ENCODE peak calls at places on chromosomes 13 and 19, in seven cellular contexts. E, V, O, F, A, K and W are unnamed samples.

GRCh38 chr19:1648926-1649541 is 3.4 kb downstream of the TCF3 start:
- DNase-seq in A (no peak), V (no peak), O (no peak), F (no peak), K (no peak), E (no peak), W (no peak)

GRCh38 chr13:111511805-111512504 is 191.5 kb downstream of the TEX29 start:
- DNase-seq in V (no peak), O (no peak), E (no peak), A (no peak), F (no peak), K (no peak), W (no peak)

GRCh38 chr13:43284162-43284561 is 260.8 kb downstream of the DNAJC15 start:
- DNase-seq in E (peak), F (no peak), O (no peak), A (no peak), V (no peak), K (no peak), W (no peak)

GRCh38 chr13:98939552-98940306 is 38.1 kb downstream of the DOCK9 start:
- DNase-seq in F (no peak), O (no peak), A (no peak), V (no peak), K (no peak), E (peak), W (no peak)

GRCh38 chr13:105333416-105333815 is 1202.0 kb downstream of the EFNB2 start:
- DNase-seq in A (no peak), E (no peak), O (no peak), F (no peak), V (no peak), K (no peak), W (no peak)

GRCh38 chr13:52411629-52412028 is 5.7 kb upstream of the THSD1 start:
- DNase-seq in K (no peak), E (no peak), V (no peak), O (no peak), A (no peak), F (no peak), W (no peak)

GRCh38 chr13:75264611-75265010 is 217.4 kb downstream of the TBC1D4 start:
- DNase-seq in O (no peak), E (no peak), A (no peak), K (no peak), F (no peak), V (no peak), W (no peak)

GRCh38 chr13:33261426-33262068 is 24.0 kb downstream of the STARD13 start:
- DNase-seq in E (no peak), A (no peak), F (no peak), O (no peak), K (no peak), V (no peak), W (no peak)

GRCh38 chr19:21566073-21566472 is 60.7 kb downstream of the ZNF429 start:
- DNase-seq in A (no peak), K (no peak), F (no peak), O (no peak), V (no peak), E (no peak), W (no peak)

GRCh38 chr19:47631681-47632446 is 22.9 kb downstream of the BICRA start:
- DNase-seq in F (no peak), V (no peak), E (peak), O (no peak), A (no peak), K (no peak), W (no peak)

GRCh38 chr13:97302611-97303010 is 80.5 kb downstream of the MBNL2 start:
- DNase-seq in A (no peak), F (no peak), E (no peak), K (no peak), V (no peak), O (no peak), W (no peak)

GRCh38 chr13:97853550-97853949 is 99.9 kb upstream of the IPO5 start:
- DNase-seq in O (no peak), A (no peak), K (no peak), V (no peak), E (no peak), F (no peak), W (no peak)

GRCh38 chr13:35474551-35474950 is 1.9 kb downstream of the MAB21L1 start:
- DNase-seq in K (no peak), A (peak), E (no peak), V (no peak), O (peak), F (no peak), W (no peak)

GRCh38 chr13:26323764-26324163 is 69.8 kb downstream of the CDK8 start:
- DNase-seq in K (no peak), V (no peak), F (no peak), E (no peak), A (no peak), O (no peak), W (no peak)

GRCh38 chr19:48873476-48874308 is 1.5 kb downstream of the PPP1R15A start:
- DNase-seq in O (peak), V (no peak), F (no peak), E (peak), K (no peak), A (no peak), W (no peak)

GRCh38 chr19:49165111-49165750 is 7.6 kb downstream of the TRPM4 start:
- DNase-seq in E (no peak), A (no peak), K (no peak), O (no peak), V (peak), F (no peak), W (peak)

GRCh38 chr19:45098521-45099464 is 5.8 kb downstream of the PPP1R37 start:
- DNase-seq in A (no peak), F (no peak), O (no peak), V (peak), K (no peak), E (peak), W (no peak)

GRCh38 chr19:43470288-43470687 is 4.9 kb upstream of the LYPD3 start:
- DNase-seq in K (peak), V (no peak), E (peak), A (no peak), F (no peak), O (no peak), W (no peak)

GRCh38 chr13:78660130-78660857 is 1.3 kb upstream of the OBI1 start:
- DNase-seq in A (peak), K (no peak), E (peak), O (peak), V (no peak), F (peak), W (no peak)

GRCh38 chr13:25971499-25972145 is 80.2 kb downstream of the SHISA2 start:
- DNase-seq in E (no peak), O (no peak), V (no peak), A (no peak), F (no peak), K (no peak), W (no peak)

GRCh38 chr13:111629933-111630332 is 309.5 kb downstream of the TEX29 start:
- DNase-seq in E (no peak), F (no peak), K (no peak), O (no peak), A (no peak), V (no peak), W (no peak)

GRCh38 chr19:6717441-6717971 is 2.9 kb downstream of the C3 start:
- DNase-seq in E (no peak), A (no peak), V (no peak), O (no peak), K (no peak), F (no peak), W (no peak)

GRCh38 chr19:47310819-47311218 is 1.2 kb downstream of the C5AR1 start:
- DNase-seq in F (no peak), K (no peak), O (no peak), V (peak), E (peak), A (no peak), W (no peak)